ENCODE peak calls at places on chromosomes 11 and 22, in nine cellular contexts. P is adrenal gland, G is BE2C, H is gastrocnemius medialis, W is mesothelial cell of epicardium, Q is ovary, C is colonic mucosa, R is B cell, T is endothelial cell. A is an unnamed sample.

GRCh38 chr22:36017661-36018091 is 10.9 kb downstream of the RBFOX2 start:
- DNase-seq in Q (no peak), W (no peak), G (peak), T (no peak), C (no peak), P (no peak), H (no peak), R (peak), A (no peak)

GRCh38 chr22:17890245-17890671 is 116.0 kb upstream of the BID start:
- DNase-seq in Q (no peak), C (peak), H (peak), W (no peak), R (no peak), G (no peak), T (no peak), P (no peak), A (no peak)

GRCh38 chr11:41222236-41222635 is 237.2 kb downstream of the LRRC4C start:
- DNase-seq in T (no peak), C (no peak), P (no peak), H (no peak), W (no peak), R (no peak), Q (no peak), G (no peak), A (no peak)

GRCh38 chr11:64536396-64536935 is 54.6 kb upstream of the SLC22A12 start:
- DNase-seq in G (no peak), R (no peak), C (no peak), H (no peak), T (no peak), P (no peak), Q (no peak), W (no peak), A (no peak)

GRCh38 chr11:132601863-132602262 is 930.4 kb downstream of the OPCML start:
- DNase-seq in G (no peak), H (no peak), Q (no peak), W (no peak), T (no peak), R (no peak), P (no peak), C (no peak), A (no peak)

GRCh38 chr22:39277135-39277607 is 32.4 kb upstream of the PDGFB start:
- DNase-seq in R (no peak), G (no peak), P (no peak), W (no peak), Q (no peak), C (no peak), H (no peak), T (no peak), A (no peak)

GRCh38 chr22:41252365-41252764 is 11.6 kb upstream of the CHADL start:
- DNase-seq in W (no peak), T (no peak), R (no peak), P (no peak), Q (no peak), H (no peak), G (no peak), C (no peak), A (no peak)

GRCh38 chr11:134765565-134765964 is 353.5 kb upstream of the B3GAT1 start:
- DNase-seq in P (no peak), W (no peak), R (no peak), T (no peak), C (no peak), Q (no peak), H (no peak), G (no peak), A (no peak)

GRCh38 chr22:38299758-38300157 is 17.5 kb downstream of the CSNK1E start:
- DNase-seq in T (no peak), R (no peak), Q (no peak), W (no peak), C (no peak), P (no peak), G (no peak), H (no peak), A (no peak)

GRCh38 chr22:48089601-48090331 is 1327.3 kb downstream of the TBC1D22A start:
- DNase-seq in W (peak), H (peak), C (peak), G (no peak), P (peak), T (no peak), Q (peak), R (no peak), A (no peak)

GRCh38 chr11:3057069-3057963 is at the start of gene CARS1:
- DNase-seq in Q (peak), H (peak), P (peak), T (peak), G (peak), R (peak), C (peak), W (peak), A (peak)

GRCh38 chr11:72848846-72849466 is 34.7 kb downstream of the ATG16L2 start:
- DNase-seq in W (no peak), T (no peak), C (no peak), G (peak), Q (peak), R (peak), P (no peak), H (no peak), A (no peak)

GRCh38 chr11:124640660-124641059 is 18.0 kb downstream of the TBRG1 start:
- DNase-seq in Q (no peak), G (peak), C (no peak), R (no peak), T (no peak), P (no peak), W (no peak), H (no peak), A (no peak)

GRCh38 chr22:22840778-22841177 is 46.8 kb upstream of the IGLL5 start:
- DNase-seq in T (no peak), W (no peak), C (no peak), Q (no peak), P (no peak), H (no peak), R (no peak), G (no peak), A (no peak)

GRCh38 chr22:28332410-28332809 is 347.2 kb downstream of the TTC28 start:
- DNase-seq in H (no peak), P (no peak), C (no peak), Q (no peak), G (no peak), R (no peak), T (no peak), W (no peak), A (no peak)

GRCh38 chr11:117823294-117823940 is 1.1 kb downstream of the FXYD2 start:
- DNase-seq in Q (no peak), P (peak), G (no peak), H (no peak), W (no peak), T (no peak), C (no peak), R (no peak), A (no peak)

GRCh38 chr11:128346808-128347207 is 240.6 kb downstream of the ETS1 start:
- DNase-seq in W (no peak), Q (no peak), H (no peak), C (no peak), G (no peak), T (no peak), R (no peak), P (no peak), A (no peak)

GRCh38 chr11:2465201-2466068 is 20.6 kb downstream of the KCNQ1 start:
- DNase-seq in R (no peak), G (no peak), H (no peak), C (peak), W (no peak), T (no peak), P (peak), Q (no peak), A (no peak)

GRCh38 chr11:86175585-86175984 is 69.0 kb upstream of the EED start:
- DNase-seq in P (no peak), W (no peak), R (no peak), C (no peak), G (no peak), H (no peak), Q (no peak), T (no peak), A (no peak)

GRCh38 chr11:121024989-121025388 is 1.1 kb downstream of the TBCEL start:
- DNase-seq in W (no peak), Q (no peak), R (peak), G (no peak), H (no peak), P (no peak), T (no peak), C (no peak), A (no peak)

GRCh38 chr22:45413368-45414211 is at the start of the genes RIBC2 and SMC1B:
- DNase-seq in C (peak), H (peak), W (no peak), Q (peak), T (peak), P (peak), G (peak), R (peak), A (no peak)

GRCh38 chr22:47012589-47013365 is 250.3 kb downstream of the TBC1D22A start:
- DNase-seq in W (no peak), H (no peak), Q (no peak), G (no peak), C (no peak), P (no peak), R (no peak), T (no peak), A (no peak)

GRCh38 chr11:61978703-61979661 is 11.5 kb upstream of the FTH1 start:
- DNase-seq in T (no peak), W (no peak), R (no peak), P (no peak), G (no peak), C (no peak), Q (no peak), H (no peak), A (peak)

GRCh38 chr11:83818349-83818748 is 532.2 kb upstream of the CCDC90B start:
- DNase-seq in T (no peak), G (no peak), P (no peak), R (no peak), H (no peak), C (no peak), W (no peak), Q (no peak), A (no peak)

GRCh38 chr11:44037658-44037998 is 10.2 kb upstream of the ACCSL start:
- DNase-seq in W (no peak), Q (no peak), P (no peak), C (no peak), T (no peak), H (no peak), G (no peak), R (no peak), A (no peak)
- TF ChIP-seq CTCF in W (no peak), Q (no peak), P (no peak), C (no peak), T (no peak), H (no peak), G (no peak), R (no peak), A (no peak)

DNA sequence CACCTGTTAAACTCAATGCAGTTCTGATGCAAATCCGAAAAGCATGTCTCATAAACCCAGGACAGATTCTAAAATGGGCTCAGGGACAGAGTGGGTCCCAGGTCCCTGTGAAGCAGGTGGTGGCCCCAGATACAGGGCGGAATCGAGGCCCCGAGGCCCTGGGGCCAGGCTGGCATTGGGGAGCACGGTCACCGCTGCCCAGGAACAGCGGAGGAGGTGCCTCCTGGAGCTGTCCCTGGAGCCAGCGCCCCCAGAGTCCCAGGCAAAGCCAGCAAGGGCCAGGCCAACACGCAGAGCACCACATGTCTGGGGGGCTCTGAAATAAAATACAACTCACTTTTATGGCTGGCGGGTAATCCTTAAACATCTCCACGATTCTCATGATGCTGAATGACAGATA is 10.0 kb upstream of the TTLL8 start:
- DNase-seq in P (no peak), H (no peak), R (no peak), C (no peak), G (no peak), W (no peak), T (no peak), Q (no peak), A (no peak)
- TF ChIP-seq CTCF in P (no peak), H (no peak), R (no peak), C (no peak), G (no peak), W (no peak), T (no peak), Q (no peak), A (no peak)

DNA sequence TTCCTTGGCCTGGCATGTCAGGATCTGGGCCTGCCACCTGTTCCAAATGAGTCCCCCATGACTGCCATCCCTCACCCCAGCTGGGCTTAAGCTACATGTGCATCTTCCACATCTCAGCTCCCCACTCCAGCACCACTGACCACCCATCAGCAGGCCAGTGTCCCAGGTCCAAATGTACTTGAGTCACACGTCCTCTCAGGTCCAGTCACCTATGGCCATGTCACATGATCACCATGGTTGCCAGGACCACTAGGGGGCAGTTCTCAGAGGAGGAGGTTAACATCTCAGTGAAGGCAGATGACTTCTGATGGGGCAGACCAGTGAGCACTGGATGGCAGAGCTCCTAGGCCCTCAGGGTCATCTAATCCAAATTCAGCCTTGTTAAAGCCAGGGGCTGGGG is 41.9 kb upstream of the WNT11 start:
- DNase-seq in H (no peak), T (peak), W (no peak), C (peak), R (no peak), G (no peak), P (no peak), Q (no peak), A (no peak)
- TF ChIP-seq CTCF in H (no peak), T (peak), W (no peak), C (no peak), R (no peak), G (peak), P (no peak), Q (no peak), A (no peak)

GRCh38 chr11:118846181-118846946 is 37.3 kb upstream of the CXCR5 start:
- DNase-seq in Q (no peak), H (no peak), R (no peak), T (no peak), C (no peak), P (no peak), W (no peak), G (no peak), A (no peak)
- TF ChIP-seq CTCF in Q (no peak), H (no peak), R (no peak), T (no peak), C (no peak), P (no peak), W (no peak), G (no peak), A (no peak)

DNA sequence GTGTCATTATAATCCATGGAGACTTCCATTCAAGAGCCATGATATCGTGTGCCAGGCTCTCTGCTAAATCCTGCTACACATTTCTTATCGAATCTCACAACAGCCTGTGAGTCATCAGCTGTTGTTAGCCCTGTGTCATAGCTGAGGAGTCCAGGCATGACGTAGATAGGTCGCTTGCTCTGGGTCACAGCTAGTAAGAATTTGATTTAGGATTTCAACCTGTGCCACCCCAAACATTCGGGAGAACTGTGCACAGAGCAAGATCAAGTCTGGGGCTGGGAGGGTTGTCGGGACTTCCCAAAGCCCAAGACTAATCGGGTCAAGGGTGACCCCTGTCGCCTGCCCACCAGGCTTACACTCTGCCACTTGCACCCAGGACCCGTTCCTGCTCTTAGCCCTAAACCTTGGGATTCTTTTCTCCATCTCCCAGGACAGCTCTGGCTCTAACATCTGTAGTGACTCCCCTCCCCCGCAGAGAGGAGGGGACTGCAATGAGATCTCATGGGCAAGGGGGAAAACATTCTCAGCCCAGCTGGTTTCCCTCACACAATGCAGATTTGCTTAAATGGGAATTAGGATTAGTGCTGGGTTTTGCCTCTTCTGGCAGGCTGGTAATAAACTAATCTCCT is 34.3 kb downstream of the TSPAN18 start:
- DNase-seq in C (no peak), H (peak), Q (peak), W (no peak), G (peak), P (peak), R (no peak), T (no peak), A (peak)
- TF ChIP-seq CTCF in C (no peak), H (no peak), Q (no peak), W (no peak), G (peak), P (peak), R (no peak), T (no peak), A (no peak)

DNA sequence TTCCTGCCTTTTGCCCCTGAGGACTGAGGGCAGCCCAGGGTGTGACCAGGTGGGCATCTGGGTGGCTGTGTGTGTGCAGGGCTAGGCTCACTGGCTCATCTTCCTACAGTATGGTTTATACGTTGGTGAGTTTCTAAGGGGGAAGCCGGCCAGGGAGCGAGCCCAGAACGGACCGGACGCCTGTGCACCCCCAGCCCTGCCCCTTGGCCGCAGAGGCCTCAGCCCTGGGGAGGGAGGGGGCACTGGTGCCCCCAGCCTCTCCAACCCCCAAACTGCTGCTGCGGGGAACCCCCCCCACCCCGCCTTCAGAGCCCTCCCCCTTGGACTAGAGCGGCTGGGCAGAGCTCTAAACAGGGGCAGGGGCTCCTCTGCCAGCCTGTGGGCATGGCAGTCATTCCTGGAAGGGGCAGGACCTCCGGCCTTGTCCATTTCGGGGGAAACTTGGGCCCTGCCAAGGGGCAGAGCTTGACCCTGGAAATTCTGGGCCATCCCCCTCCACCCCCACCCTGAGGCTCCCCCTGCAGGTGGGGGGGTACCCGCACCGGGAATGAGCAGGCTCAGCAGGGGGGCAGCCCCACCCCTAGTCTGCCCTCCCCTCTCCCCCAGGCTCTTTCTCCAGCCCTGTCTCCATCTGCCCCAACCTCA is 5.4 kb downstream of the YIF1A start:
- DNase-seq in Q (no peak), W (no peak), G (no peak), C (no peak), H (no peak), P (peak), T (no peak), R (no peak), A (no peak)
- TF ChIP-seq CTCF in Q (no peak), W (no peak), G (no peak), C (no peak), H (no peak), P (no peak), T (no peak), R (no peak), A (no peak)

GRCh38 chr11:129785383-129786111 is 30.1 kb upstream of the TMEM45B start:
- DNase-seq in C (no peak), T (no peak), P (no peak), R (no peak), Q (no peak), G (no peak), W (no peak), H (no peak), A (no peak)
- TF ChIP-seq CTCF in C (peak), T (no peak), P (no peak), R (no peak), Q (no peak), G (peak), W (no peak), H (no peak), A (peak)

GRCh38 chr11:68880851-68881250 is 22.8 kb downstream of the MRPL21 start:
- DNase-seq in Q (no peak), C (no peak), P (no peak), T (no peak), H (no peak), R (no peak), G (no peak), W (no peak), A (no peak)

GRCh38 chr11:68881320-68881719 is 22.3 kb downstream of the MRPL21 start:
- DNase-seq in W (no peak), P (no peak), H (no peak), R (no peak), G (no peak), Q (no peak), T (no peak), C (no peak), A (no peak)

GRCh38 chr11:68872216-68873003 is 30.7 kb upstream of the CPT1A start:
- DNase-seq in R (no peak), T (no peak), C (no peak), Q (no peak), W (no peak), H (no peak), G (no peak), P (no peak), A (no peak)

GRCh38 chr11:68882391-68882790 is 21.2 kb downstream of the MRPL21 start:
- DNase-seq in C (no peak), R (no peak), Q (no peak), G (no peak), P (no peak), W (no peak), T (no peak), H (no peak), A (no peak)

DNA sequence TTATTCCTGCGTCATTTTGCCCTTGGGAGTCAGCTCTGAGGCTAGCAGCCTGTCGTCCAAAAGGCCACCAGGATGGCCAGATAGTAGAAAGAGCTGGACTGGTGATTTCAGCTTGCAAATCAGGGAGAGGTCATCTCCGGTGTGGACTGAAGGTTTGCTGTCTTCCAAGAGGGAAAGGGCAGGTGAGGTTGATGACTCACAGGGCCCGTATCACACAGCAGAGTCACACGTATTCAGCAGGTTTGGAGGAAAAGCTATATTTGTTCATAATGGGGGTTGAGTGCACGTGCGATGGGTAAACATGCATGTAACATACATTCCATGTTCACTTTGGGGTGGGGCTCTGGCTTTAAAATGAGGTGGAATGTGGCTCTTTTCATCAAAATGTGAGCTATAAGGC is 25.6 kb downstream of the MRPL21 start:
- DNase-seq in T (no peak), H (no peak), G (no peak), W (no peak), C (no peak), R (no peak), Q (no peak), P (no peak), A (no peak)
- TF ChIP-seq CTCF in T (no peak), H (no peak), G (no peak), W (no peak), C (no peak), R (no peak), Q (no peak), P (no peak), A (no peak)

DNA sequence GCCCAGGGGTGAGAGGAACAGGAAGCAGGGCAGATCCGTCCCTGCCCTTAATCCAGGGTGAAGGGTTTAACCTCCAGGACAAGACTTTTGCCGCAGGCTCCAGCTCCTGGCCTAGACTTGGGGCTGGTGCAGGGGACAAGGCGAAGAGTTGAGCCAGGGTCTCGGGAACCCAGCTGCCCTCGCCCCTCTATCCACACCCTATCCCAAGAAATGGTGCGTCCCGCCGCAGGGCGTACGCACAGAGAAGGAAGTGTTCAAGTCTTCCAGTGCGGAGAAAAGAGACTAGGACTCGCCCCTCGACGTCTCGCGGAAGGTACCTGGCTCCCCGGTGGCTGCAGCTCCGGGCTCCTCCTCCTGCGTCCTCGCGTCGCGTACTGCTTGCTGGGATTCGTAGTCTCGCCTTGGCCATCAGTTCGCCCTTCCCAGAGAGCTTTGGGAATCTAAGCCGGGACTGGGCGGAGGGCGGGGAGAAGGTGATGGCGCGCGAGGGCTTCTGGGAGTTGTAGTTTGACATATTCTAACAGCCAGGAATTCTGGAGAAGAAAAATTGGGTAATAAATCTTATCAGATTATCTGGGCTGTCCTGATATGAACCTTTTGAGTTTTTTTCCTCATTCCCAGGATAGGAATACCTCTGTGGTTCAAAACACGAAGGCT is at the start of gene ZMAT5:
- DNase-seq in Q (peak), P (peak), H (peak), R (peak), W (peak), C (peak), G (peak), T (peak), A (peak)
- TF ChIP-seq CTCF in Q (no peak), P (no peak), H (no peak), R (no peak), W (no peak), C (no peak), G (no peak), T (no peak), A (no peak)

A was measured in D721Med.